ENCODE peak calls at places on chromosomes 5 and 9, in eight cellular contexts. W is Kasumi-1, B is WERI-Rb-1, E is GDM1, A is Right ventricle myocardium inferior, U is T-helper 2 cell, P is glutamatergic neuron, G is Daoy. H is an unnamed sample.

GRCh38 chr5:97125125-97125683 is 17.2 kb downstream of the LIX1 start:
- DNase-seq in W (no peak), B (no peak), E (no peak), A (no peak), U (no peak), P (no peak), G (no peak), H (peak)

GRCh38 chr9:104287255-104287872 is 193.3 kb downstream of the SMC2 start:
- DNase-seq in W (no peak), B (no peak), E (no peak), A (no peak), U (no peak), P (no peak), G (no peak), H (no peak)

GRCh38 chr5:159849437-159850191 is 66.7 kb upstream of the ADRA1B start:
- DNase-seq in W (no peak), B (no peak), E (no peak), A (no peak), U (no peak), P (no peak), G (peak), H (peak)

GRCh38 chr5:77232545-77232944 is 22.1 kb downstream of the PDE8B start:
- DNase-seq in W (no peak), B (no peak), E (no peak), A (no peak), U (no peak), P (no peak), G (no peak), H (no peak)

GRCh38 chr9:133135193-133135745 is 14.2 kb upstream of the RALGDS start:
- DNase-seq in W (no peak), B (no peak), E (no peak), A (no peak), U (peak), P (peak), G (peak), H (no peak)

GRCh38 chr5:96745844-96746531 is 61.8 kb downstream of the ERAP1 start:
- DNase-seq in W (no peak), B (peak), E (no peak), A (no peak), U (no peak), P (no peak), G (no peak), H (peak)

GRCh38 chr5:107666051-107666655 is 4.6 kb downstream of the EFNA5 start:
- DNase-seq in W (no peak), B (no peak), E (no peak), A (no peak), U (no peak), P (no peak), G (no peak), H (no peak)

GRCh38 chr5:20248102-20248501 is 260.1 kb upstream of the CDH18 start:
- DNase-seq in W (no peak), B (no peak), E (no peak), A (no peak), U (no peak), P (no peak), G (no peak), H (no peak)

GRCh38 chr9:8825600-8826147 is 1026.1 kb upstream of the DMAC1 start:
- DNase-seq in W (no peak), B (no peak), E (no peak), A (no peak), U (no peak), P (no peak), G (peak), H (no peak)

GRCh38 chr5:179858241-179858585 is 404 bp downstream of the MRNIP start:
- DNase-seq in W (peak), B (peak), E (no peak), A (no peak), U (peak), P (peak), G (peak), H (no peak)

GRCh38 chr9:119003218-119003617 is 366.0 kb downstream of the BRINP1 start:
- DNase-seq in W (no peak), B (no peak), E (no peak), A (no peak), U (no peak), P (no peak), G (no peak), H (no peak)

GRCh38 chr5:146860213-146860891 is 18.2 kb downstream of the PPP2R2B start:
- DNase-seq in W (no peak), B (no peak), E (no peak), A (no peak), U (no peak), P (no peak), G (peak), H (no peak)

GRCh38 chr9:99419099-99419498 is 197.0 kb downstream of the SEC61B start:
- DNase-seq in W (no peak), B (no peak), E (no peak), A (no peak), U (no peak), P (no peak), G (no peak), H (no peak)

GRCh38 chr9:129310666-129311350 is 132.7 kb upstream of the IER5L start:
- DNase-seq in W (no peak), B (no peak), E (no peak), A (no peak), U (no peak), P (no peak), G (no peak), H (no peak)

GRCh38 chr5:111848374-111848914 is 91.5 kb upstream of the NREP start:
- DNase-seq in W (no peak), B (no peak), E (no peak), A (no peak), U (no peak), P (no peak), G (no peak), H (no peak)

GRCh38 chr9:64773491-64773931 is 511.5 kb downstream of the FOXD4L5 start:
- DNase-seq in W (no peak), B (peak), E (no peak), A (peak), U (no peak), P (peak), G (peak), H (peak)

GRCh38 chr5:151141535-151141934 is 16.0 kb downstream of the ANXA6 start:
- DNase-seq in W (no peak), B (no peak), E (no peak), A (no peak), U (peak), P (peak), G (peak), H (peak)

GRCh38 chr9:98520221-98520920 is 188.4 kb downstream of the GABBR2 start:
- DNase-seq in W (no peak), B (no peak), E (no peak), A (no peak), U (no peak), P (no peak), G (peak), H (no peak)

GRCh38 chr5:95530441-95530840 is 24.3 kb downstream of the SKIC3 start:
- DNase-seq in W (no peak), B (no peak), E (no peak), A (no peak), U (no peak), P (no peak), G (peak), H (peak)

GRCh38 chr5:176379881-176380280 is 8.5 kb downstream of the NOP16 start:
- DNase-seq in W (peak), B (no peak), E (no peak), A (no peak), U (no peak), P (no peak), G (no peak), H (no peak)

GRCh38 chr9:119398350-119398749 is 29.1 kb upstream of the BRINP1 start:
- DNase-seq in W (no peak), B (no peak), E (no peak), A (no peak), U (no peak), P (no peak), G (no peak), H (no peak)

GRCh38 chr5:20538341-20538740 is 550.3 kb upstream of the CDH18 start:
- DNase-seq in W (no peak), B (no peak), E (no peak), A (no peak), U (no peak), P (no peak), G (no peak), H (no peak)

GRCh38 chr5:177472460-177473441 is 683 bp downstream of the DBN1 start:
- DNase-seq in W (no peak), B (peak), E (peak), A (no peak), U (peak), P (peak), G (peak), H (no peak)

GRCh38 chr9:93951655-93952118 is 3.5 kb downstream of the BARX1 start:
- DNase-seq in W (no peak), B (no peak), E (no peak), A (no peak), U (no peak), P (no peak), G (no peak), H (no peak)

GRCh38 chr5:13763719-13764118 is 180.8 kb downstream of the DNAH5 start:
- DNase-seq in W (no peak), B (no peak), E (no peak), A (no peak), U (no peak), P (no peak), G (no peak), H (no peak)

H was measured in islet precursor cell.